ENCODE peak calls at places on chromosomes 5 and 9, in five cellular contexts. B is CD8-positive, alpha-beta T cell; Y is upper lobe of right lung; L is body of pancreas; I is astrocyte. A is an unnamed sample.

GRCh38 chr9:88388886-88389617 is 808 bp downstream of the SPIN1 start:
- DNase-seq in I (peak; percentile 72), L (peak; percentile 52), Y (peak; percentile 84), B (peak; percentile 39), A (peak; percentile 46)

GRCh38 chr9:95852059-95853032 is 23.1 kb upstream of the ERCC6L2 start:
- DNase-seq in L (no peak), Y (no peak), I (peak; percentile 77), B (no peak), A (no peak)

GRCh38 chr9:116817762-116818161 is 130.7 kb downstream of the TRIM32 start:
- DNase-seq in Y (no peak), L (no peak), I (no peak), B (no peak), A (no peak)

GRCh38 chr9:101458955-101459631 is 23.5 kb upstream of the ALDOB start:
- DNase-seq in B (peak; percentile 5), I (peak; percentile 54), Y (no peak), L (peak; percentile 69), A (no peak)

GRCh38 chr9:22008662-22009562 is at the start of gene CDKN2B:
- DNase-seq in I (peak; percentile 87), Y (peak; percentile 98), B (peak; percentile 63), L (peak; percentile 94), A (peak; percentile 66)

GRCh38 chr9:136742640-136743391 is at the start of gene LCN10:
- DNase-seq in L (peak; percentile 63), B (no peak), Y (no peak), I (no peak), A (no peak)

GRCh38 chr5:172758836-172759149 is 12.2 kb downstream of the DUSP1 start:
- DNase-seq in L (no peak), B (no peak), I (no peak), Y (no peak), A (no peak)

GRCh38 chr5:170630226-170630625 is 126.4 kb downstream of the KCNIP1 start:
- DNase-seq in I (no peak), Y (no peak), L (no peak), B (no peak), A (no peak)

GRCh38 chr9:116070256-116070914 is 83.2 kb upstream of the PAPPA start:
- DNase-seq in B (no peak), L (no peak), I (no peak), Y (no peak), A (no peak)

GRCh38 chr5:30937070-30937469 is 256.4 kb upstream of the CDH6 start:
- DNase-seq in B (no peak), Y (no peak), I (no peak), L (no peak), A (no peak)

GRCh38 chr9:21813575-21814473 is 11.4 kb downstream of the MTAP start:
- DNase-seq in I (peak; percentile 70), Y (no peak), B (peak; percentile 58), L (peak; percentile 83), A (peak; percentile 50)

GRCh38 chr9:101460965-101461364 is 25.4 kb upstream of the ALDOB start:
- DNase-seq in B (no peak), L (no peak), Y (no peak), I (no peak), A (no peak)

DNA sequence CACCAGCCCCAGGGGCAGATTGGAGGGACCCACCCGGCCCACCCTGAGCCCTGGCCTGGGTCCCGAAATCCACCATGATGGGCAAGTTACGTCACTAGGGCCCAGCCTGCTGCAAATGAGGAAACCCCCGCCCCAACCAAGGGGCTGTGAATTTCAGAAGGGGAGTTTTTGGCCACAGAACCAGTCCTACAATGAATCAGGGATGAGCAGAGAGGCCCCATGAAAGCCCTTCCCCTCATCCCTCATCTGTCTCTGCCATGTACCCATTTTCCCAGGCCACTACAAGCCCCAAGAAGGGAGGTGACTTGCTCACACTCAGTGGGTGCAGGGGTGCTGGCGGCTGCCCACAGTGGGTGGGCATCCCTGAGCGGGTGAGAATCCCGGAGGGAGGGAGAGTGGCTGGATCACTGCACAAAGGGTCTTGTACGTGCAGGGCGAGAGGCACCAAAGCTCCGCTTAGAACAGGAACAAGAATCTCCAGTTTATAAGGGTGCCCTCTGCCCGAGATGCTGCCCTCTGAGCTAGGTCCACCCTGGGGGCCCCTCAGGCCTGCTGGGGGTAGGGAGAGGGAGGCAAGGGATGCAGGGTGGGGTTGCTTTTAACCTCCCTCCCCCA is 10.4 kb upstream of the TCF7 start:
- DNase-seq in Y (no peak), I (no peak), L (no peak), B (no peak), A (no peak)
- H3K27ac ChIP-seq in Y (no peak overlapping the region), I (no peak overlapping the region), L (no peak overlapping the region), B (peak overlapping the region; percentile 40), A (peak overlapping the region; percentile 90)

DNA sequence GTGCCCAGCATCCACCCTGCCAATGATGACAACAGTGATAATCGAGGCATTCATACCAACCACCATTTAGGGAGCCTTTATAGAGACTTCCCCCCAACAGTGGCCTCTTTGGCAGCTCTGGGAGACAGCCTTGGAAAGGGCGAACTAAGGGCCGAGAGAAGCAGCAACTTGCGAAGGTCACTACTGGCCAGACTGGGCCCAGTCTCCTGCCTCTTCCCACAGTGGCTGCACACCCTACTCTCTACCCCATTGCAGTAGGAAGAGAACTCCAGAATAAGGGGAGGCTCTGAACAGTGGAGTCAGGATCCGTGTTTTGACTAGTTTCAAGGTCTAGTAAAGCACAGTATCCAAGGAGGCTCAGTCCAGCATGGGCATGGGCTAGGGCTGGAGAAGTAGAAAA is 5.3 kb downstream of the LHX6 start:
- DNase-seq in B (no peak), L (no peak), I (no peak), Y (no peak), A (no peak)
- H3K27me3 ChIP-seq in B (peaks cover 22% of the 10 kb centered on the region), L (peaks cover 57% of the 10 kb centered on the region), I (peaks cover 93% of the 10 kb centered on the region), Y (peaks cover 90% of the 10 kb centered on the region), A (peaks cover 77% of the 10 kb centered on the region)

GRCh38 chr9:82574911-82575310 is 488.0 kb downstream of the RASEF start:
- DNase-seq in B (no peak), Y (no peak), L (no peak), I (no peak), A (no peak)

GRCh38 chr9:82565188-82565966 is 497.6 kb downstream of the RASEF start:
- DNase-seq in L (no peak), Y (no peak), I (no peak), B (no peak), A (no peak)

GRCh38 chr9:82571540-82571939 is 491.4 kb downstream of the RASEF start:
- DNase-seq in Y (no peak), L (no peak), B (no peak), I (no peak), A (no peak)

DNA sequence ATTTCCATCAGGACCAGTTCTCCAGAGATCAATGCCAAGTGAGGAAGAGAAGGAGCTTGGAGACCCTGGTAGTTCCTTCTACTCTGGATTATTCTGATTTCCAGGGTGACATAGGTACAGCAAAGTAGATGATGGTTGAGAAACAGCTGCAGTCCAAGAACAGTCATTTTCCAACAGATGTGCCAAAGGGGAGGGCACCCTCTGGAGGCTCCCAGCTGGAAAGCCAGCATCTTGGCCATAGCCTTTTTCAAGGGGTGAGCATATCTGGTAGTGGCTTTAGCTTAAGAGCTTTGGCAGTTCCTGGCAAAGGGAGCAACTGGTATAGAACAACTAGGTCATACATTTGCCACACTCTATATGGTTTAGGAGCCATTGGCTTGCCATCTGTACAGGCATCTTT is 492.7 kb downstream of the RASEF start:
- DNase-seq in L (no peak), I (no peak), Y (no peak), B (no peak), A (no peak)
- TF ChIP-seq CTCF in L (no peak), I (no peak), Y (no peak), B (no peak), A (no peak)

GRCh38 chr9:124530216-124530615 is 23.0 kb upstream of the NR5A1 start:
- DNase-seq in L (no peak), Y (no peak), B (no peak), I (no peak), A (no peak)

GRCh38 chr9:124537926-124538325 is 30.7 kb upstream of the NR5A1 start:
- DNase-seq in B (no peak), L (no peak), I (no peak), Y (no peak), A (no peak)

GRCh38 chr9:124535846-124536245 is 28.6 kb upstream of the NR5A1 start:
- DNase-seq in I (no peak), Y (no peak), B (no peak), L (no peak), A (no peak)

GRCh38 chr9:124531115-124531514 is 23.9 kb upstream of the NR5A1 start:
- DNase-seq in I (no peak), Y (no peak), B (no peak), L (no peak), A (no peak)

DNA sequence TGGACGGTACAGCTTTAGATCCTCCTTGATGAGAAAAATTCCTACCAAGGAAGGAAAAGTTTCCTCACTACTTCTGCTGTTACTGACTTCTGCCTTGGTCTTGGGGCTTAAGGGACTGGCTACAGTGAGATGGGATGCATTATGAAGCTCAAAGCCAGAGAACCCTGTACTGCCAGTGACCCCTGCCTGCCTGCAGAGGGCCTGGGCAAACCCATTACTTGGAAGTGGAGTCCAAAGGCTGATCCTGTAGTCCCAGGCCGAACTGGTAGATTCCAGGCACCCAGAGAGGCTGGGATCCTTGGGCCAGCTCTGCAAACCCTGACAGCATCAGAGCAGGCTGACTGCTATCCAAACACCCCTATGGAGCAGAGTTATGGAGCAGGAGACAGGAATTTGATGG is 25.7 kb upstream of the NR5A1 start:
- DNase-seq in B (no peak), Y (no peak), I (no peak), L (no peak), A (no peak)
- H3K27ac ChIP-seq in B (no peak overlapping the region), Y (no peak overlapping the region), I (no peak overlapping the region), L (no peak overlapping the region), A (no peak overlapping the region)

GRCh38 chr9:138038244-138038671 is 160.7 kb downstream of the CACNA1B start:
- DNase-seq in B (no peak), L (no peak), I (no peak), Y (peak; percentile 29), A (no peak)

GRCh38 chr9:138037140-138037539 is 159.6 kb downstream of the CACNA1B start:
- DNase-seq in Y (peak; percentile 22), L (no peak), B (no peak), I (no peak), A (no peak)

GRCh38 chr9:138028596-138028995 is 151.0 kb downstream of the CACNA1B start:
- DNase-seq in B (no peak), I (no peak), Y (no peak), L (no peak), A (no peak)

GRCh38 chr9:138033950-138034349 is 156.4 kb downstream of the CACNA1B start:
- DNase-seq in Y (no peak), I (no peak), B (no peak), L (no peak), A (no peak)
- H3K27me3 ChIP-seq in Y (peaks cover 21% of the 10 kb centered on the region), I (no peaks in the 10 kb centered on the region), B (peaks cover 4% of the 10 kb centered on the region), L (no peaks in the 10 kb centered on the region), A (peaks cover 23% of the 10 kb centered on the region)

GRCh38 chr5:167608708-167609272 is 682.7 kb upstream of the WWC1 start:
- DNase-seq in Y (no peak), I (no peak), L (no peak), B (no peak), A (no peak)
- TF ChIP-seq CTCF in Y (no peak), I (peak; percentile 10), L (no peak), B (no peak), A (no peak)

GRCh38 chr5:118984602-118985001 is 3.7 kb downstream of the DTWD2 start:
- DNase-seq in L (no peak), I (peak; percentile 78), Y (no peak), B (no peak), A (no peak)

GRCh38 chr5:118990582-118990981 is 2.2 kb upstream of the DTWD2 start:
- DNase-seq in I (no peak), B (no peak), Y (no peak), L (peak; percentile 59), A (no peak)

GRCh38 chr5:118989816-118990215 is 1.5 kb upstream of the DTWD2 start:
- DNase-seq in L (no peak), Y (no peak), B (no peak), I (no peak), A (no peak)

GRCh38 chr5:118987988-118988945 is at the start of gene DTWD2:
- DNase-seq in Y (peak; percentile 98), B (peak; percentile 92), L (peak; percentile 97), I (peak; percentile 78), A (peak; percentile 88)
- H3K27ac ChIP-seq in Y (peak within 1 kb of the TSS; percentile 92), B (peak within 1 kb of the TSS; percentile 55), L (peak within 1 kb of the TSS; percentile 86), I (peak within 1 kb of the TSS; percentile 82), A (peak within 1 kb of the TSS; percentile 70)